ENCODE peak calls at places on chromosome X, in four cellular contexts. O, H, B and T are unnamed samples.

GRCh38 chrX:30920271-30920670 is 31.2 kb upstream of the TAB3 start:
- DNase-seq in H (no peak), B (no peak), O (no peak), T (peak; percentile 46)

GRCh38 chrX:1341531-1342179 is 5.1 kb downstream of the IL3RA start:
- DNase-seq in O (no peak), H (peak; percentile 34), B (no peak), T (no peak)

GRCh38 chrX:100976211-100976610 is 6.7 kb downstream of the ARL13A start:
- DNase-seq in B (no peak), H (no peak), O (no peak), T (no peak)

GRCh38 chrX:94854251-94854650 is 1180.2 kb downstream of the FAM133A start:
- DNase-seq in B (no peak), H (no peak), O (no peak), T (no peak)

GRCh38 chrX:65690057-65690855 is 22.8 kb downstream of the MSN start:
- DNase-seq in H (no peak), B (no peak), O (no peak), T (peak; percentile 75)

GRCh38 chrX:107454302-107454701 is 4.8 kb downstream of the FRMPD3 start:
- DNase-seq in O (no peak), B (no peak), H (no peak), T (no peak)

GRCh38 chrX:100410901-100411801 is 1.1 kb upstream of the PCDH19 start:
- DNase-seq in O (no peak), B (no peak), H (no peak), T (no peak)

GRCh38 chrX:103446665-103447302 is 70.4 kb downstream of the BEX3 start:
- DNase-seq in H (peak; percentile 2), B (no peak), O (no peak), T (peak; percentile 51)

GRCh38 chrX:124212622-124213021 is 119.8 kb upstream of the TEX13D start:
- DNase-seq in H (no peak), O (no peak), B (no peak), T (peak; percentile 17)

GRCh38 chrX:10531927-10532326 is 88.5 kb downstream of the MID1 start:
- DNase-seq in B (no peak), O (no peak), H (no peak), T (no peak)
- H3K4me3 ChIP-seq in B (no peak overlapping the region), O (no peak overlapping the region), H (no peak overlapping the region), T (no peak overlapping the region)

GRCh38 chrX:47568656-47569295 is 7.8 kb downstream of the ARAF start:
- DNase-seq in H (no peak), O (no peak), B (no peak), T (no peak)
- TF ChIP-seq CTCF in H (peak; percentile 8), O (no peak), B (peak; percentile 32), T (peak; percentile 36)

GRCh38 chrX:11430266-11430665 is 137.1 kb downstream of the AMELX start:
- DNase-seq in B (no peak), H (no peak), O (no peak), T (no peak)

GRCh38 chrX:11429543-11430085 is 136.4 kb downstream of the AMELX start:
- DNase-seq in O (no peak), H (no peak), B (no peak), T (no peak)

GRCh38 chrX:11426712-11427081 is 133.5 kb downstream of the AMELX start:
- DNase-seq in B (no peak), O (no peak), H (no peak), T (no peak)

GRCh38 chrX:11424903-11425674 is 131.9 kb downstream of the AMELX start:
- DNase-seq in O (no peak), H (no peak), B (no peak), T (no peak)

GRCh38 chrX:11427082-11428033 is 134.1 kb downstream of the AMELX start:
- DNase-seq in B (no peak), O (peak; percentile 75), H (peak; percentile 18), T (no peak)
- H3K4me3 ChIP-seq in B (peak overlapping the region; percentile 63), O (peak overlapping the region; percentile 49), H (peak overlapping the region; percentile 15), T (peak overlapping the region; percentile 62)

GRCh38 chrX:115972717-115973116 is 197.8 kb upstream of the AGTR2 start:
- DNase-seq in B (no peak), O (no peak), H (no peak), T (no peak)

GRCh38 chrX:115970718-115971117 is 199.8 kb upstream of the AGTR2 start:
- DNase-seq in H (no peak), O (no peak), B (no peak), T (no peak)

GRCh38 chrX:115966920-115967319 is 203.6 kb upstream of the AGTR2 start:
- DNase-seq in B (no peak), O (no peak), H (no peak), T (no peak)

GRCh38 chrX:115968436-115969252 is 201.9 kb upstream of the AGTR2 start:
- DNase-seq in B (no peak), H (peak; percentile 40), O (no peak), T (no peak)
- TF ChIP-seq CTCF in B (no peak), H (no peak), O (no peak), T (no peak)

GRCh38 chrX:69138512-69138911 is 26.7 kb downstream of the PJA1 start:
- DNase-seq in O (no peak), H (no peak), B (no peak), T (no peak)

GRCh38 chrX:69136546-69137331 is 28.5 kb downstream of the PJA1 start:
- DNase-seq in O (no peak), B (no peak), H (peak; percentile 8), T (no peak)

GRCh38 chrX:69137911-69138310 is 27.3 kb downstream of the PJA1 start:
- DNase-seq in O (no peak), B (no peak), H (no peak), T (no peak)

GRCh38 chrX:69139516-69139915 is 25.7 kb downstream of the PJA1 start:
- DNase-seq in H (no peak), B (no peak), O (no peak), T (no peak)

GRCh38 chrX:69137371-69137881 is 27.8 kb downstream of the PJA1 start:
- DNase-seq in O (no peak), H (peak; percentile 27), B (no peak), T (peak; percentile 86)
- H3K4me3 ChIP-seq in O (peak overlapping the region; percentile 30), H (no peak overlapping the region), B (no peak overlapping the region), T (no peak overlapping the region)

DNA sequence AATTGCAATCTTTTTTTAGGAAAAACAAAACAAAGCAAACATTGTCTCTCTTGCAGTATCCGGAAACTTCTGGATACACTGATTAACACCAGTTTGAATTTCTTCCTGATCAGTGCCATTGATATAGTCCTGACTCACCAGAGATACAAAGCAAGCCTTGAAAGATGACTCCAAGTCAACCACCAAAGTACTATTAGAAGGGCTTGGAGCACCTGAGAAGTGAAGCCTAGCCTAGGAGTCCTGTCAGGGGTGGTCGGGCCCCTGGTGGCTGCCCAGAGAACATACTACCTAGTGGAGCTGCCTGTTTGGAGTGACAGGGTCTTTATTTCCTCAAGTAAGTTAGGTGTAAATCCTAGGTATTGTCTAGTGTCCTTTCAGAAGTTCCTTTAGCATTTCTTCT is 593.2 kb downstream of the ZNF674 start:
- DNase-seq in H (no peak), O (no peak), B (no peak), T (no peak)
- TF ChIP-seq CTCF in H (no peak), O (no peak), B (peak; percentile 3), T (no peak)

DNA sequence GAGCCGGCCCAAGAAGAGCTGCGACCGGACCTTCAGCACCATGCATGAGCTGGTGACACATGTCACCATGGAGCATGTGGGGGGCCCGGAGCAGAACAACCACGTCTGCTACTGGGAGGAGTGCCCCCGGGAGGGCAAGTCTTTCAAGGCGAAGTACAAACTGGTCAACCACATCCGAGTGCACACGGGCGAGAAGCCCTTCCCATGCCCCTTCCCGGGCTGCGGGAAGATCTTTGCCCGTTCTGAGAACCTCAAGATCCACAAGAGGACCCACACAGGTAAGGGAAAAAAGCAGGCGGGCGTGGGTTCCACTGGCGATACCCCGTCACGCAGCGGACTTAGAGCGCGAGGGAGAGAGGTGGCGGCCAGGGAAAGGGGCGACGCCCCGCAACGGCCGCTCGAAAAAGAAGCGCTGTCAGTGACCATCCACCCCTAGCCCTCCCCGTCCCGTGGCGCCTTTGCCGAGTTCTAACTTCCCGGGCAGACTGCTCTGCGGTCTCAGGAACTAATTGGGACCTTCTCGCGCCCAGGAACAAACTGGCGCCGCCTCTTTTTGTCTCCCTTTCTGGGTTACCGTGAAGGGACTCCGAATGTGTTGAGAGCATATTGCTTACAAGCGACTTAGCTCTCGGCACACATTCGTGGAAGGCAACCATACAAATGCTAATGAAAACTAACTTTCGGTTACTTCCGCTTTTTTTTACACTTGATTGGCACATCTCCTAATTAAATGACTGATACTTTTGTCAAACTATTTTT is 1.7 kb downstream of the ZIC3 start:
- DNase-seq in O (no peak), B (no peak), H (no peak), T (no peak)
- H3K4me3 ChIP-seq in O (peak overlapping the region; percentile 59), B (no peak overlapping the region), H (no peak overlapping the region), T (no peak overlapping the region)

DNA sequence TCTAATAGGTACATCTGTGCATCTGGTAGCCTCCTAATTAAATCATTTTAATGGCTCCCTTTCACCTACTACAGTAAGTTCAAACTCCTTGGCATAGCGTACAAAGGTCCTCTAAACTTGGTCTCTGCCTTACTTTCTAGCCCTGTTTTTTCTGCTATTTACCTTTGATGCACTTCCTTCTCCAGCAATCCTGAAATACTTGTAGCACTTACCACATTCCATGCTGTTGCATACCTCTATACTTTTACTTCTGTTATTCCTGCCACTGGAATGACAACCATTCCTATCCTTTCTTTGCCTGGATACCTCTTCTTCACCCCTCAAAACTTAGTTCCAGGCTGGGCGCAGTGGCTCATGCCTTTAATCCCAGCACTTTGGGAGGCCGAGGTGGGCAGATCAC is 56.6 kb upstream of the LHFPL1 start:
- DNase-seq in H (no peak), O (no peak), B (no peak), T (peak; percentile 8)
- TF ChIP-seq CTCF in H (no peak), O (no peak), B (no peak), T (no peak)

DNA sequence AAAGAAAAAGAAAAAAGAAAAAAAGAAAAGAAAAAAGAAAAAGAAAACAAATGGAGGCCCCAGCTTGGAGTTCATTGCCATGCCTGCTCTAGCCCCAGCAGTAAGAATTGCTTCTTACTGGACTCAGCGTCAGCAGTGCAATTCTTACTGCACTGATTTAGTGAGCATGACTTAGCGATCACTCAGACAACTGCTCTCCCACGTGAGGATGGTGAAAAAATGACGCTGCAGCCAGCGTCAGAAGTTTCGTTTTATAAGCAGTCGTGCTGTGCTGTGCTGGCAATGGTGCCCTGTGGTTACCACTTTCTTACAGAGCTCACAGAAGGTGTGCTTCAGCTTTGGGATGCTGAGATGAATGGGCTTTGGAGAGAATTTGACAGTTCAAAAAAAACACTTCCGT is 68.3 kb upstream of the DDX3X start:
- DNase-seq in H (peak; percentile 20), O (no peak), B (peak; percentile 57), T (peak; percentile 80)
- H3K4me3 ChIP-seq in H (no peak overlapping the region), O (peak overlapping the region; percentile 18), B (peak overlapping the region; percentile 13), T (peak overlapping the region; percentile 22)